ENCODE peak calls at places on chromosomes 4 and X, in five cellular contexts. X is cardiac muscle cell, W is dorsolateral prefrontal cortex, K is HFF-Myc, Y is lower leg skin. U is an unnamed sample.

GRCh38 chr4:2059726-2060577 is 825 bp downstream of the NAT8L start:
- DNase-seq in X (peak; percentile 57), W (no peak), K (no peak), Y (no peak), U (no peak)

GRCh38 chr4:82555279-82555678 is 6.5 kb downstream of the TMEM150C start:
- DNase-seq in X (no peak), W (no peak), K (no peak), Y (no peak), U (no peak)

GRCh38 chr4:81715335-81715734 is 243.6 kb upstream of the RASGEF1B start:
- DNase-seq in X (no peak), W (no peak), K (no peak), Y (no peak), U (no peak)

GRCh38 chrX:9362529-9362928 is 102.3 kb upstream of the TBL1X start:
- DNase-seq in X (no peak), W (no peak), K (no peak), Y (no peak), U (no peak)

GRCh38 chrX:74421181-74422028 is at the start of gene SLC16A2:
- DNase-seq in X (peak; percentile 67), W (peak; percentile 48), K (no peak), Y (peak; percentile 92), U (peak; percentile 47)

GRCh38 chr4:37741564-37741963 is 55.4 kb upstream of the RELL1 start:
- DNase-seq in X (no peak), W (no peak), K (no peak), Y (no peak), U (no peak)

GRCh38 chr4:183304067-183304466 is 16.0 kb downstream of the CLDN22 start:
- DNase-seq in X (no peak), W (no peak), K (no peak), Y (no peak), U (no peak)

GRCh38 chr4:55910140-55910539 is 38.6 kb upstream of the CEP135 start:
- DNase-seq in X (no peak), W (no peak), K (no peak), Y (no peak), U (no peak)

GRCh38 chrX:107000013-107000515 is at the start of gene MORC4:
- DNase-seq in X (peak; percentile 94), W (peak; percentile 47), K (peak; percentile 17), Y (peak; percentile 94), U (peak; percentile 50)

GRCh38 chr4:140222175-140222574 is 68.2 kb upstream of the MAML3 start:
- DNase-seq in X (no peak), W (no peak), K (no peak), Y (no peak), U (no peak)

GRCh38 chr4:83010522-83011318 is at the start of gene LIN54:
- DNase-seq in X (peak; percentile 79), W (peak; percentile 56), K (no peak), Y (peak; percentile 96), U (peak; percentile 61)

GRCh38 chrX:68682790-68683189 is 35.3 kb downstream of the STARD8 start:
- DNase-seq in X (no peak), W (no peak), K (no peak), Y (no peak), U (no peak)

GRCh38 chr4:89489338-89489771 is 181.8 kb upstream of the GPRIN3 start:
- DNase-seq in X (no peak), W (no peak), K (no peak), Y (no peak), U (no peak)
- TF ChIP-seq CTCF in X (no peak), W (no peak), K (no peak), Y (no peak), U (no peak)

GRCh38 chrX:93591398-93591797 is 82.0 kb downstream of the NAP1L3 start:
- DNase-seq in X (no peak), W (no peak), K (no peak), Y (no peak), U (no peak)
- TF ChIP-seq CTCF in X (no peak), W (peak; percentile 59), K (no peak), Y (no peak), U (peak; percentile 50)

DNA sequence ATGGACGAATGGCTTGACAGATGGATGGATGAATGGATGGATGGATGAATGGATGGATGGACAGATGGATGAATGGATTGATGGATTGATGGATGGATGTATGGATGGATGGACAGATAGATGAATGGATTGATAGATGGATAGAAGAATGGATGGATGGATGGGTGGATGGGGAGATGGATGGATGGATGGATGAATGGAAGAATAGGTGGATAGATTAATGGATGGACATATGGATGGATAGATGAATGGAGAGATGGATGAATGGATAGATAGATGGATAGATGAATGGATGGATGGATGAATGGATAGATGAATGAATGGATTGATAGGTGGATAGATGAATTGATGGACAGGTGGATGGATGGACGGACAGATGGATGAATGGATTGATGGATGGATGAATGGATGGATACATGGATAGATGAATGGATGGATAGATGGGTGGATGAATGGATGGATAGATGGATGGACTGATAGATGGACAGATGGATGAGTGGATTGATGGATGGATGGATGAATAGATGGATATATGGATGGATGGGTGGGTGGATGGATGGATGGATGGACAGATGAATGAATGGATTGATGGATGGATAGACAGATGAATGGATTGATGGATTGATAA is 33.9 kb downstream of the PSAPL1 start:
- DNase-seq in X (no peak), W (no peak), K (no peak), Y (no peak), U (no peak)
- TF ChIP-seq CTCF in X (no peak), W (no peak), K (no peak), Y (no peak), U (no peak)

DNA sequence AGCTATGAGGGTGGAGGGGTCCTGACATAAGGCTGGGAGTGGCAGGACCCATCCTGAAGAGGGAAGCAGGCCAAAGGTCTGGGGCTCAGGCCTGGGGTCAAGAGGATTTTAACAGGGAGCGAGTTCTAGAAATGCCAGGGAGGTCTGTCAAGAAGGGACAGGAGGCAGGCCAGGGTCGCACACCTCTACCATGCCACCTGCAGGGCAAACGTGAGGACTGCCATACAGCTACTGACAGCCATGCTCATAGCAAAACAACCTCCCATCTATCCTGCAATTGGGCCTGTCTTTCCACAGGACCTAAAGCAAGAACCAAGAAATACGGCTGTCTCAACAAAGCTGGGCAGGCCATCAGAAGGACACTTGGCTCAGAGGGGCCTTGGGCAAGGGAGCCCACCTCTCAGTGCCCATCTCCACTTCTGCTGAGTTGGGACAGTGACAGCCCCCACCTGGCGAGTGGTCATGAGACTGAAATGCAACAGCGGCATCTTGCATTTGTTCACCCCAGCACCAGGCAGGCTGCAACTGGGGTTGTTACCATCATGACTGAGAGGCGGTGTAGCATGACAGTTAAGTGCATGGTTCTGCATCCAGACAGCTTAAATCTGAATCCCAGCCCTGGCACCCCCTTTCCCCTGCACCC is 92.7 kb downstream of the WFS1 start:
- DNase-seq in X (no peak), W (no peak), K (no peak), Y (no peak), U (no peak)
- TF ChIP-seq CTCF in X (no peak), W (no peak), K (no peak), Y (no peak), U (no peak)

DNA sequence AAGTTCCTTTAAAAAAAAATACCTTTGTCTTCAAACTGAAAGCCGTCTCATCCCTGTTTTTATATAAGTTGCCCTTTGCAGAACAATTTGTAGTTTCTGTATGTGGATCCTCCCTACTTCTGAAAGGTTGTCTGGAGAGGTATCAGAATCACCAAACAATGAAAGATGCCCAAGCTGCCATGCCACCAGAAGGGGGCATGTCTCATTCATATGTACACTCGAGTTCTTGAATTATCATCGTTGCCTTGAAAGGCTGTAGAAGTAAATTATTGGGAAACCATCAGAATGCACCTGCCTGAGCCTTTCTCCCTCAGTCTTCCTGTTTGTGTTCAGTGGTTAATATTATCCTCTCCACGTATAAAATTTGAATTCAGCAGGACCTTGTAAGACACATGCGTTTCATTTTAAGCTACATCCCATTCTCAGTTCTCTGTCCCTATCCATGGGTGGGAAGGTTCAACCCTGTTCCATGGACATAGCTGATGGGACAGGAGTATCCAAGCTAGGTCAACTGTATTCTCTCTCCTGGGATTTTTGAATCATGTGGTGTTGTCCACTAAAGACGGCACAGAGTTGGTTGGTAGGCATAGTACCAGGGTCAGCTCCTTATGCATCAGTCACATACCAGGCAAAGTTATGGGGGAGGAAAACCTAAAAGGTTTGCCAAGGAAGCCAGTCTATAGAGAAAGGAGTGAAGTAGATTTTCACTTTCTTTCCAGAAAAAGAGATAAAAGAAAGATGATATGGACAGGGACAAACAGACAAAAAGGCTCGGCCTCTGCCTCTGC is 24.0 kb downstream of the GALNT7 start:
- DNase-seq in X (no peak), W (no peak), K (no peak), Y (no peak), U (no peak)
- TF ChIP-seq CTCF in X (no peak), W (no peak), K (peak; percentile 19), Y (no peak), U (no peak)

DNA sequence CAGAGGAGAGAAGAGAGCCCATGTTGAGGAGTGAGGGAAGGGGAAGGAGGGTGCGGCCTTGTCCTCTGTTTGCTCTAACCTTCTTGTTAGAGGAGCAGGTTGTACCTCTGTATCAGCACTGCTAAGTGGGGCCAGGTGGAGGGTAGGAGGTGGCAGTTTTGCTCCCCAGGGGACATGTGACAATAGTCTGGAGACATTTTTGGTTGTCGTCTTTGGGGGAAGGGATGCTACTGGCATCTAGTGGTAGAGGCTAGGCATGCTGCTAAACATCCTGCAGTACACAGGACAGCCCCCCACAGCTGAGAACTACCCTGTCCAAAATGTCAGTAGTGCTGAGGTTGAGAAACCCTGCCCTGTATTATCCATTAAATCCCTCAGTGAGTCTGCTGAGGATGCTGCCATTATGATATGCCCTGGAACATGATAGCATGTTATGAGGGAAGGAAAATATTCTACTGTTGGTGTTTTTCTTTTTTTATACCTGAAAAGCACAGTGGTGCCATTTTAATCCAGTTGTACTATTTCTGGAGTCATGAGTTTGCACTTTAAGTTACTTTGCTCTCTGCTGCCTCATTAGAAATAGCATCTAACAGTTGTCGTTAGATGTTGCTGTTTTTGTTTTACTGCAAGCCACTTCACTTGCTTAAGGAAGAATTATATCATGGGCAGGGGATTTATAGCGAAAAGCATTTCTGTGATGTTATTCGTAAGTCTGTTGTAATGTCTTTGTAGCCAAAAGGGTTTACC is 90.6 kb downstream of the LRP2BP start:
- DNase-seq in X (peak; percentile 48), W (no peak), K (peak; percentile 7), Y (no peak), U (no peak)
- TF ChIP-seq CTCF in X (peak; percentile 38), W (peak; percentile 58), K (peak; percentile 53), Y (no peak), U (peak; percentile 47)

U was measured in neural crest cell.